ENCODE peak calls at places on chromosome 6, in four cellular contexts. X is GM23248; D is lower leg skin; L is activated naive CD4-positive, alpha-beta T cell. J is an unnamed sample.

GRCh38 chr6:37990762-37991525 is 171.4 kb downstream of the ZFAND3 start:
- DNase-seq in X (peak; percentile 93), D (no peak), L (no peak), J (peak; percentile 81)

GRCh38 chr6:170224694-170225660 is 65.9 kb downstream of the DLL1 start:
- DNase-seq in X (peak; percentile 32), D (peak; percentile 69), L (no peak), J (no peak)

GRCh38 chr6:112409311-112409710 is 62.2 kb downstream of the RFPL4B start:
- DNase-seq in X (peak; percentile 38), D (no peak), L (no peak), J (no peak)

GRCh38 chr6:106614592-106615301 is 14.6 kb downstream of the RTN4IP1 start:
- DNase-seq in X (no peak), D (no peak), L (no peak), J (no peak)

GRCh38 chr6:47094351-47094925 is 52.3 kb upstream of the ADGRF1 start:
- DNase-seq in X (no peak), D (no peak), L (no peak), J (no peak)

GRCh38 chr6:111228094-111228493 is 140.8 kb downstream of the SLC16A10 start:
- DNase-seq in X (peak; percentile 63), D (no peak), L (no peak), J (no peak)

GRCh38 chr6:112216699-112217551 is 37.4 kb downstream of the LAMA4 start:
- DNase-seq in X (peak; percentile 91), D (no peak), L (no peak), J (no peak)

GRCh38 chr6:166269301-166270039 is 38.7 kb downstream of the PRR18 start:
- DNase-seq in X (no peak), D (no peak), L (no peak), J (no peak)